ENCODE peak calls at places on chromosomes 6 and 20, in nine cellular contexts. G is fibroblast of lung, S is cardiac muscle cell, Q is mammary epithelial cell, R is OCI-LY7, C is left lung, N is H9, L is A549, O is heart right ventricle. A is an unnamed sample. For H3K4me1, the result is how much of the 10 kb centered on the place peaks cover.

GRCh38 chr6:32609731-32610640 is 20.3 kb upstream of the HLA-DRB1 start:
- DNase-seq in Q (peak), S (peak), L (peak), C (peak), O (peak), G (peak), N (peak), R (peak), A (no peak)

GRCh38 chr20:9121211-9121610 is 52.3 kb downstream of the PLCB4 start:
- DNase-seq in G (no peak), R (no peak), C (no peak), S (no peak), L (no peak), O (no peak), Q (no peak), N (no peak), A (no peak)

GRCh38 chr20:35008411-35009342 is 53.0 kb downstream of the MYH7B start:
- DNase-seq in C (peak), Q (no peak), L (no peak), G (peak), R (no peak), N (peak), S (no peak), O (no peak), A (peak)

GRCh38 chr6:14578994-14579393 is 461.4 kb downstream of the CD83 start:
- DNase-seq in L (no peak), O (no peak), N (no peak), C (no peak), R (no peak), S (no peak), G (no peak), Q (no peak), A (no peak)

GRCh38 chr6:138970856-138971425 is 17.1 kb downstream of the REPS1 start:
- DNase-seq in G (peak), R (no peak), Q (peak), S (no peak), L (peak), O (no peak), N (no peak), C (no peak), A (peak)

GRCh38 chr20:47057661-47058060 is 163.0 kb downstream of the EYA2 start:
- DNase-seq in O (no peak), R (no peak), N (no peak), C (no peak), S (no peak), L (no peak), G (no peak), Q (no peak), A (no peak)

GRCh38 chr20:53582574-53583351 is 10.9 kb downstream of the ZNF217 start:
- DNase-seq in G (peak), N (no peak), S (no peak), L (peak), O (no peak), C (no peak), Q (peak), R (peak), A (no peak)

GRCh38 chr20:2729251-2729713 is 36.7 kb downstream of the EBF4 start:
- DNase-seq in N (no peak), G (no peak), S (peak), L (no peak), Q (no peak), C (no peak), O (no peak), R (peak), A (no peak)

GRCh38 chr20:18057106-18057993 is at the start of gene OVOL2:
- DNase-seq in L (peak), C (peak), N (peak), O (no peak), R (no peak), Q (peak), G (no peak), S (peak), A (no peak)

GRCh38 chr20:10093087-10093591 is 58.4 kb downstream of the ANKEF1 start:
- DNase-seq in L (peak), Q (peak), O (no peak), R (no peak), N (no peak), C (no peak), S (no peak), G (peak), A (no peak)

GRCh38 chr6:139882977-139883728 is 508.7 kb upstream of the CITED2 start:
- DNase-seq in N (no peak), L (no peak), O (no peak), R (no peak), G (peak), Q (no peak), S (peak), C (no peak), A (no peak)

GRCh38 chr6:25700841-25701240 is 48.8 kb downstream of the SCGN start:
- DNase-seq in R (no peak), N (no peak), G (no peak), L (no peak), O (no peak), Q (no peak), S (no peak), C (no peak), A (no peak)

GRCh38 chr20:2397595-2398145 is 17.0 kb downstream of the TGM6 start:
- DNase-seq in N (no peak), S (no peak), G (no peak), O (no peak), C (no peak), Q (no peak), R (no peak), L (no peak), A (no peak)

GRCh38 chr6:44264154-44265002 is 973 bp downstream of the NFKBIE start:
- DNase-seq in N (no peak), L (no peak), R (peak), S (no peak), G (no peak), Q (peak), O (peak), C (peak), A (no peak)

GRCh38 chr6:5044866-5045265 is 40.3 kb upstream of the PPP1R3G start:
- DNase-seq in C (no peak), Q (no peak), S (no peak), O (no peak), G (no peak), N (no peak), L (no peak), R (no peak), A (no peak)

GRCh38 chr20:37519508-37520416 is 1.3 kb upstream of the NNAT start:
- DNase-seq in N (no peak), L (no peak), C (no peak), O (peak), Q (no peak), S (peak), G (no peak), R (peak), A (no peak)

GRCh38 chr6:3876866-3877265 is 27.7 kb downstream of the FAM50B start:
- DNase-seq in S (no peak), Q (no peak), L (no peak), R (no peak), N (no peak), G (peak), O (no peak), C (no peak), A (no peak)

GRCh38 chr6:127518212-127518709 is 874 bp downstream of the MTCL3 start:
- DNase-seq in N (no peak), G (no peak), O (no peak), L (peak), Q (no peak), R (no peak), S (no peak), C (no peak), A (no peak)

GRCh38 chr6:134826889-134827737 is 122.8 kb downstream of the ALDH8A1 start:
- DNase-seq in O (peak), L (no peak), G (peak), N (no peak), R (no peak), C (peak), S (no peak), Q (peak), A (peak)

GRCh38 chr6:137661601-137662000 is 167.4 kb upstream of the OLIG3 start:
- DNase-seq in Q (peak), S (no peak), N (peak), O (peak), G (peak), C (peak), L (peak), R (peak), A (no peak)

GRCh38 chr20:409697-410559 is 1.8 kb downstream of the RBCK1 start:
- DNase-seq in O (no peak), Q (no peak), L (no peak), N (no peak), G (no peak), C (no peak), R (peak), S (no peak), A (no peak)

GRCh38 chr6:55198708-55199107 is 24.4 kb downstream of the HCRTR2 start:
- DNase-seq in G (no peak), S (no peak), C (no peak), O (no peak), L (no peak), N (no peak), R (no peak), Q (no peak), A (no peak)

GRCh38 chr20:6074145-6074561 is 20.3 kb upstream of the LRRN4 start:
- DNase-seq in Q (no peak), R (peak), S (peak), O (no peak), L (peak), C (no peak), N (peak), G (no peak), A (no peak)

GRCh38 chr6:41039060-41039998 is at the start of gene UNC5CL:
- DNase-seq in O (no peak), C (peak), N (peak), S (peak), G (peak), L (peak), Q (peak), R (peak), A (no peak)

GRCh38 chr20:61577065-61577464 is 325.0 kb downstream of the CDH4 start:
- DNase-seq in S (no peak), R (no peak), G (no peak), N (no peak), O (no peak), Q (no peak), C (no peak), L (no peak), A (no peak)

GRCh38 chr6:151111670-151112069 is 128.1 kb upstream of the AKAP12 start:
- DNase-seq in R (no peak), S (no peak), C (no peak), Q (no peak), L (no peak), O (no peak), G (no peak), N (no peak), A (no peak)

GRCh38 chr6:24991748-24992467 is 56.1 kb upstream of the RIPOR2 start:
- DNase-seq in G (peak), Q (peak), N (peak), S (peak), R (peak), O (peak), C (peak), L (peak), A (no peak)

GRCh38 chr20:5996765-5997164 is 46.3 kb downstream of the MCM8 start:
- DNase-seq in L (peak), R (peak), O (no peak), S (no peak), C (no peak), N (no peak), G (no peak), Q (no peak), A (no peak)

GRCh38 chr6:143592335-143592734 is 80.8 kb upstream of the FUCA2 start:
- DNase-seq in R (no peak), N (no peak), O (no peak), Q (no peak), L (peak), G (peak), S (no peak), C (no peak), A (no peak)

GRCh38 chr20:59000326-59000725 is 6.7 kb downstream of the CTSZ start:
- DNase-seq in Q (no peak), R (no peak), S (no peak), G (no peak), C (no peak), O (no peak), L (no peak), N (no peak), A (no peak)

GRCh38 chr6:5497896-5498578 is 236.7 kb downstream of the FARS2 start:
- DNase-seq in O (no peak), L (no peak), G (peak), C (no peak), Q (no peak), S (no peak), N (no peak), R (no peak), A (no peak)

GRCh38 chr20:38165966-38166706 is 1.1 kb upstream of the TGM2 start:
- DNase-seq in Q (peak), G (no peak), C (no peak), S (no peak), R (no peak), O (no peak), N (no peak), L (no peak), A (no peak)

GRCh38 chr6:54614499-54615195 is 231.9 kb upstream of the FAM83B start:
- DNase-seq in O (no peak), G (no peak), C (no peak), N (peak), L (no peak), Q (no peak), S (no peak), R (no peak), A (no peak)

GRCh38 chr6:81814365-81815109 is 62.1 kb upstream of the TENT5A start:
- DNase-seq in N (no peak), Q (peak), G (peak), C (peak), O (no peak), S (no peak), R (no peak), L (no peak), A (no peak)

GRCh38 chr6:134447883-134448387 is 130.0 kb upstream of the SGK1 start:
- DNase-seq in N (no peak), Q (peak), S (no peak), O (no peak), R (no peak), G (peak), L (no peak), C (no peak), A (no peak)

GRCh38 chr6:56019973-56020372 is 144.6 kb upstream of the BMP5 start:
- DNase-seq in N (no peak), C (no peak), Q (no peak), O (no peak), S (no peak), R (no peak), L (no peak), G (no peak), A (no peak)

GRCh38 chr20:2626853-2627541 is 25.4 kb upstream of the NOP56 start:
- DNase-seq in S (no peak), C (no peak), L (peak), G (peak), Q (peak), N (no peak), O (no peak), R (no peak), A (no peak)

GRCh38 chr20:54633903-54634302 is 158.5 kb downstream of the DOK5 start:
- DNase-seq in O (no peak), L (no peak), G (no peak), N (no peak), C (no peak), Q (no peak), S (no peak), R (peak), A (no peak)

GRCh38 chr6:3345836-3346235 is 87.1 kb downstream of the PSMG4 start:
- DNase-seq in G (no peak), C (no peak), L (no peak), R (no peak), Q (no peak), O (no peak), N (no peak), S (peak), A (no peak)

DNA sequence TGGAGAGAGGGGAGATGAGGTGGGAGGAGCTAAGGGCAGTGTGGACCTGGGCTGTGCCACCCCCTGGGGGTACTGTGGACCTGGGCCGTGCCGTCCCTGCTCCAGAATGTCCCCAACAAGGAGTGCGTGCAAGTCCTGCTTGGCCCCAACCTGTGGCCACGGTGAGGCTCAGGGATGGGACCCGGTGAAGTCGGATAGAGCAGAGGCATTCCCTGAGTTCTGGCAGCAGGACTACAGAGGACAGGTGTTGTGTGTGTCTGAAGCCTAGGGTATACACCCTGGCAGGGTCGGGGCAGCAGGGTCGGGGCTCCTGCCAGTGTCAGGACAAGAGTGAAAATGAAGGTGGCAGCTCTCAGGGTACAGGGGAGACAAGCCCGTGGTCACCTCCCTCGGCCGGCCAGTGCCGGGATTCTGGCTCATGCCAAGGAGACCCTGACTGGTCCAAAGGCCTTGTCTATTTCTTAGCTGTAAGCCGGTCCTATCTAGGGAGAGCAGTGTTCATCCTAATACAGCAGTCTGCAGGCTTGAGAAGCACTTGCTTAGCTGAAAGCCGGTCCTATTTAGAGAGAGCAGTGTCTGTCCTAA is 95.8 kb downstream of the SMOC2 start:
- DNase-seq in Q (no peak), G (no peak), R (no peak), O (no peak), L (no peak), S (no peak), N (no peak), C (no peak), A (no peak)
- H3K27ac ChIP-seq in Q (no peak), G (no peak), R (no peak), O (peak), L (no peak), S (no peak), N (no peak), C (no peak), A (peak)

GRCh38 chr6:28449056-28449455 is 5.8 kb upstream of the ZSCAN23 start:
- DNase-seq in R (no peak), C (no peak), S (no peak), Q (no peak), L (no peak), N (no peak), O (no peak), G (no peak), A (no peak)

GRCh38 chr6:28446818-28447511 is 3.7 kb upstream of the ZSCAN23 start:
- DNase-seq in N (peak), G (peak), O (no peak), Q (no peak), S (peak), C (no peak), R (no peak), L (no peak), A (no peak)

DNA sequence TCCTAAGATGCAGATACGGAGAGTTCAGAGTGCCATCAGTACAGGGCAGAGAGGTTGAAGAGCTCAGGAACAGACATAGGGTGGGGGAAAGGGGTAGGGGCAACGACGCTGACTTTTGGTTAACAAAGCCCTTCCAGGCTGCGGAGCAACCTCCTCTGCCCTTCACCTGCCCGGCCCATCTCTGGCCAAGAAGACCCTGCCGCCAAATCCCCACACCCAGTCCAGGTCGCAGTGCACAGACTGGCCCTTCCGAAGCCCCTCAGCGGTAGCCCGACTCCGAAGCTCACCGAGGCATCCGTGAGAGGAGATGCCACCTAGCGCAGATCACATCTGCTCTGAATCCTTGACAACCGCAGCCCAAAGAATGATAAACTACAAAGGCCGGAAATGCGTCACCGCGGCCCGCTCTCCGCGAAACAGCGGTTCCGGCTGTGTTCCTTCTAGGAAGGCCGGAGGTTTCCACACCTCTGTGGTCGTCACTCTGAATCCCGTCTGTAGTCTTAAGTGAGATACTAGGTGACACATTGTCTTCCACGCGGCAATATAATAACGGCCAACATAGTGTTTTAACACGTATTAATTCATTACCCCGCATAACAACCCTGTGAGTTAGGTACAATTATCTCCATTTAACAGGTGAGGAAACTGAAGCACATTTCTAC is at the start of gene ZSCAN23:
- DNase-seq in R (no peak), Q (peak), O (peak), G (peak), L (no peak), N (peak), S (peak), C (peak), A (no peak)
- TF ChIP-seq CTCF in R (no peak), Q (peak), O (no peak), G (no peak), L (no peak), N (no peak), S (no peak), C (no peak), A (no peak)

GRCh38 chr6:145811741-145812140 is 2.9 kb downstream of the FBXO30 start:
- DNase-seq in R (no peak), Q (no peak), L (no peak), C (no peak), G (no peak), N (no peak), S (no peak), O (no peak), A (no peak)
- H3K4me1 ChIP-seq in R (under half), Q (under half), L (under half), C (under half), G (under half), N (under half), S (under half), O (under half), A (half or more)

DNA sequence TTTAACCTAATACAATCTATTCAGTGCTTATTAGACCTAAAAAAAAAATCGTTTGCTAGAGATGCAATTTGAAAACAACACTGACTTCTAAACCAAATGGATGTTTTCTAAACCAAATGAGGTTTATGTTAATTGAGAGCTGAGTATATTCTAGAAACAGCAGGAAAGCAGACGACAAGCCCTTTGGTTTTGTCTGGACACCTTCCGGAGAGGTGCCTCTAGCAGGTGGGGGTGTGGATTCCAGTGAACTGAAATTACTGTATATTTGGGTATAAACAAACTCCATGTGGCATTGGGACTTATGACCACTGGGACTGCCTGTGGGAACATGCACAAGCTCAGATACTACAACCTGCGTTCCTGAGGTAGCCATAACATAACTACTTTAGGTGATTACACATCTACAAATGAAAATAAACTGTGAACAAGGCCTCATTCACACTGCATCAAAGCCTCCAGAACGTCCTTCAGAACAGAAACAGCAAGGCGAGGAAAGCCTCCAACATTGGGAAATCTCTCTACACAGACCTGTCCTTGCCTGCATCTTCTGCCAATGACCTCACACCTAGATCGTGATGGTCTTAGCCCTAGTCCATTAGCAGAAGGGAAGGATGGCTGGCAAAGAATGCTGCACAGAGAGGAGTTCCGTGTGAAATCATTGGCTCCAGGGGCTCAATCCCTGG is 206.8 kb upstream of the FOXQ1 start:
- DNase-seq in C (no peak), N (no peak), L (no peak), S (no peak), Q (peak), O (no peak), R (no peak), G (no peak), A (no peak)
- H3K27ac ChIP-seq in C (no peak), N (no peak), L (no peak), S (no peak), Q (no peak), O (no peak), R (no peak), G (no peak), A (no peak)

GRCh38 chr20:52192296-52193007 is 873 bp upstream of the ZFP64 start:
- DNase-seq in G (no peak), N (peak), S (peak), O (peak), L (peak), Q (no peak), C (peak), R (peak), A (no peak)
- TF ChIP-seq CTCF in G (no peak), N (peak), S (peak), O (no peak), L (no peak), Q (peak), C (no peak), R (no peak), A (no peak)